ENCODE peak calls at places on chromosomes 6 and 20, in nine cellular contexts. P, X, D, G, Z, A, U, S and K are unnamed samples.

GRCh38 chr20:35742741-35743523 is 872 bp upstream of the RBM39 start:
- DNase-seq in P (no peak), A (no peak), D (peak), U (no peak), S (no peak), X (no peak), G (no peak), Z (peak), K (no peak)

GRCh38 chr6:111013144-111013905 is 31.5 kb downstream of the RPF2 start:
- DNase-seq in S (no peak), G (no peak), D (no peak), P (no peak), A (no peak), X (peak), U (no peak), Z (no peak), K (no peak)

GRCh38 chr6:148285205-148285604 is 57.4 kb upstream of the SASH1 start:
- DNase-seq in G (no peak), U (no peak), A (no peak), Z (no peak), D (no peak), S (no peak), X (no peak), P (no peak), K (no peak)

GRCh38 chr20:64053841-64054661 is 4.6 kb upstream of the SOX18 start:
- DNase-seq in X (no peak), P (no peak), G (no peak), S (no peak), A (no peak), U (peak), Z (peak), D (no peak), K (no peak)

GRCh38 chr20:37519508-37520416 is 1.3 kb upstream of the NNAT start:
- DNase-seq in G (peak), D (no peak), A (no peak), P (no peak), X (no peak), Z (no peak), U (no peak), S (peak), K (no peak)

GRCh38 chr6:155472886-155473285 is 17.2 kb upstream of the NOX3 start:
- DNase-seq in S (no peak), A (no peak), X (peak), D (no peak), G (no peak), P (no peak), U (no peak), Z (no peak), K (no peak)

GRCh38 chr6:36130672-36131516 is 581 bp downstream of the MAPK13 start:
- DNase-seq in D (no peak), A (peak), P (peak), U (peak), S (peak), X (no peak), G (peak), Z (no peak), K (no peak)

GRCh38 chr20:19658137-19658536 is 99.9 kb upstream of the RIN2 start:
- DNase-seq in D (no peak), G (peak), S (no peak), A (no peak), U (no peak), Z (no peak), X (no peak), P (peak), K (no peak)

GRCh38 chr6:48199502-48199901 is 88.5 kb upstream of the PTCHD4 start:
- DNase-seq in X (no peak), P (no peak), A (no peak), S (no peak), G (no peak), U (no peak), Z (no peak), D (no peak), K (no peak)

GRCh38 chr20:24806896-24807676 is 142.0 kb upstream of the CST7 start:
- DNase-seq in S (no peak), Z (no peak), A (no peak), D (no peak), U (no peak), P (no peak), X (no peak), G (no peak), K (no peak)

GRCh38 chr20:57755609-57756008 is 45.8 kb upstream of the PMEPA1 start:
- DNase-seq in P (no peak), Z (no peak), U (no peak), G (no peak), A (no peak), X (no peak), S (peak), D (no peak), K (no peak)

GRCh38 chr6:56350857-56351256 is 103.5 kb upstream of the COL21A1 start:
- DNase-seq in Z (no peak), P (no peak), G (no peak), A (no peak), X (no peak), D (no peak), S (no peak), U (no peak), K (no peak)

GRCh38 chr6:13924146-13924948 is 405 bp upstream of the RNF182 start:
- DNase-seq in G (no peak), A (peak), P (no peak), S (no peak), X (peak), D (no peak), U (no peak), Z (peak), K (no peak)

GRCh38 chr6:114739656-114740055 is 396.8 kb upstream of the HS3ST5 start:
- DNase-seq in D (no peak), Z (no peak), P (no peak), X (no peak), S (no peak), A (no peak), G (no peak), U (no peak), K (no peak)

GRCh38 chr6:2713473-2714358 is 37.0 kb downstream of the MYLK4 start:
- DNase-seq in D (no peak), X (no peak), A (no peak), U (no peak), P (no peak), G (no peak), S (no peak), Z (peak), K (peak)

GRCh38 chr20:62938105-62938888 is at the start of gene GID8:
- DNase-seq in Z (peak), P (peak), U (no peak), D (no peak), X (peak), A (peak), S (peak), G (peak), K (no peak)

GRCh38 chr6:154414021-154414813 is 57.6 kb upstream of the IPCEF1 start:
- DNase-seq in Z (peak), U (no peak), G (no peak), P (no peak), A (no peak), S (no peak), D (no peak), X (peak), K (no peak)

GRCh38 chr6:20211941-20212391 is 303 bp downstream of the MBOAT1 start:
- DNase-seq in A (peak), P (no peak), D (peak), S (no peak), G (peak), U (no peak), Z (peak), X (no peak), K (no peak)

GRCh38 chr6:105805581-105806023 is 280.5 kb upstream of the PRDM1 start:
- DNase-seq in G (no peak), Z (no peak), P (no peak), D (no peak), S (no peak), U (no peak), A (no peak), X (peak), K (no peak)

GRCh38 chr6:31784270-31784925 is 7.3 kb upstream of the VWA7 start:
- DNase-seq in P (no peak), A (no peak), X (no peak), G (no peak), S (no peak), U (no peak), D (no peak), Z (no peak), K (no peak)

GRCh38 chr6:145829102-145829501 is 14.5 kb upstream of the FBXO30 start:
- DNase-seq in G (no peak), D (no peak), S (no peak), A (no peak), Z (no peak), X (no peak), P (no peak), U (no peak), K (no peak)

GRCh38 chr20:6162239-6162638 is 39.4 kb upstream of the FERMT1 start:
- DNase-seq in S (peak), A (no peak), D (peak), Z (no peak), P (no peak), G (no peak), U (no peak), X (no peak), K (no peak)

GRCh38 chr20:56111951-56112730 is 106.8 kb upstream of the CBLN4 start:
- DNase-seq in S (no peak), A (no peak), Z (no peak), U (no peak), X (no peak), P (no peak), D (no peak), G (no peak), K (no peak)

GRCh38 chr6:7146079-7146828 is 38.5 kb downstream of the RREB1 start:
- DNase-seq in D (peak), U (no peak), A (peak), X (peak), G (peak), P (peak), Z (no peak), S (peak), K (no peak)

GRCh38 chr6:17381429-17382147 is 11.8 kb upstream of the CAP2 start:
- DNase-seq in Z (peak), D (no peak), P (no peak), U (no peak), A (no peak), G (no peak), S (no peak), X (peak), K (no peak)

GRCh38 chr6:44117397-44118128 is 9.7 kb downstream of the MRPL14 start:
- DNase-seq in A (no peak), S (no peak), U (no peak), G (no peak), Z (no peak), D (no peak), X (no peak), P (no peak), K (no peak)

GRCh38 chr6:108966855-108967755 is 118.9 kb downstream of the ARMC2 start:
- DNase-seq in G (no peak), P (no peak), X (peak), U (peak), Z (no peak), S (no peak), D (no peak), A (no peak), K (no peak)

GRCh38 chr6:155228549-155229166 is 35.2 kb upstream of the CLDN20 start:
- DNase-seq in S (no peak), G (no peak), A (peak), P (no peak), Z (no peak), D (no peak), U (no peak), X (peak), K (no peak)

GRCh38 chr6:76275746-76276145 is 203.3 kb upstream of the IMPG1 start:
- DNase-seq in X (no peak), D (no peak), Z (no peak), S (no peak), G (no peak), U (no peak), A (no peak), P (no peak), K (no peak)

GRCh38 chr6:56490994-56491393 is 151.7 kb downstream of the DST start:
- DNase-seq in U (no peak), G (no peak), P (no peak), S (no peak), A (no peak), Z (no peak), X (peak), D (no peak), K (no peak)

GRCh38 chr6:100719883-100720682 is 161.0 kb downstream of the ASCC3 start:
- DNase-seq in S (no peak), A (no peak), X (peak), U (peak), G (no peak), Z (peak), D (no peak), P (no peak), K (no peak)

GRCh38 chr6:160791981-160792418 is 90.0 kb downstream of the PLG start:
- DNase-seq in D (no peak), U (peak), G (no peak), Z (peak), X (no peak), S (no peak), A (no peak), P (no peak), K (no peak)
- TF ChIP-seq POLR2A in D (no peak), U (no peak), G (no peak), Z (no peak), X (no peak), S (no peak), A (no peak), P (no peak), K (no peak)

DNA sequence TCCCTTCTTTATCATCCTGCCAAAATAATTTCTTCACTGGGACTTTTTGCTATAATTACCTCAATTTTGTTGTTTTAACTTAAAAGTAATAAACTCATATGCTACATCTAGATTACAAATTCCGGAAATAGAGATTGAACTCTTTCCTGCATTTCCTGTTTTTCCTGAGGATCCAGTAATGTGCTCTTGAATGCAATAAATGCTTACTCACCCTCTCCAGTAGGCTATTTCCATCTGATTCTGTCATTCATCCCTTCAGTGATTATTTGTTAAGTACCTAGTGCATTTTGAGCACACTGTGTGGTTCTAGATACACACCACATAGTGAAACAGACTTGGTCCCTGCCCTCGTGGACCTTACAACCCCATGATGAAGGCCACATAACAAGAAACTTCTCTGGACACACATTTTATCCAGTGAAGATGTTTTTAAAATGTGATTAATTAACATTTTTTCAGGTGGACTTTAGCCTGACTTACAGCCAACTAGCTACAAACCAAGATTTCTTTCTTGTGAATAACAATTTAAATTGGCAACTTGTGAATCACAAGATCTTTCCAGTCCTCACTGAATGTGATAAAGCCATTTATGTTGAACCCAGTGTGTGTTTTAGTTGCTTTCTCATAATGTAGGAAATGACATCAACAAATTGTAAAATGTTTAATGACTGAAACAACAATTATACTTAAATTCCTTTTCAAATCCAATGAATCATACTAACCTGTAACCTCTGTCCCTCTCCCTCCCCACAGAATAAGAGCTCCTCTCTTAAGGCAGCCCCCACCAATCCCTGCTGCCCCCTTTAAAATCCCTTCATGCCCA is 272.3 kb downstream of the KHDC1L start:
- DNase-seq in P (no peak), D (no peak), A (no peak), S (no peak), X (peak), U (no peak), Z (peak), G (no peak), K (no peak)
- H3K27ac ChIP-seq in P (no peak), D (no peak), A (no peak), S (no peak), X (peak), U (no peak), Z (peak), G (no peak), K (no peak)

DNA sequence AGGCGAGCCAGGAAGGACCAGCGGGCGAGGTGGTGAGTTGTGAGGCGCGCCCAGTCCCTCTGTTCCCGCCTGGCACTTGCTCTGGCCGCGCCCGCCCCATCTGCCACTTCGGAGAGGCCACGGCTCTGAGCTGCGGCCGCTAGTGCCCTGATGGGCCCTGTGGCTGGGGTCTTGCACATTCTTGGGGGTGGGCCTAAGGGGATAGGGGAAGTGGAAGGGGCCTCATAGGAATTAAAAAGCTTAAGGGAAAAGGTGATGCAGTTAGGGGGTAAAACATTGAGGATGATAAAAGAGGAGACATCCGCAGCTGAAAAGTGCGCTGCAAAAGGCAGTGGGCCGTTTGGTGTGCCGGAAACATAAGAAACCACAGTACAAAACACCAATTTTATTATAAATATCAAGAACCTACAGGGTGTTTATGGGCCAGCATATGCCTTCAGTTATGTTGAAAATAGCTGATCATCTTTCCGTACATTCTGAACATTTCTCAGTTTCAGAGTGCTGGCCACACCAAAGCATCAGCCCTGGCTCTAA is 1.1 kb upstream of the PSMB8 start:
- DNase-seq in S (no peak), D (no peak), P (no peak), Z (no peak), A (no peak), U (no peak), X (no peak), G (no peak), K (no peak)
- TF ChIP-seq POLR2A in S (no peak), D (no peak), P (no peak), Z (no peak), A (peak), U (no peak), X (no peak), G (peak), K (no peak)

GRCh38 chr6:138087549-138087948 is 19.7 kb downstream of the PERP start:
- DNase-seq in Z (peak), P (no peak), S (no peak), G (no peak), A (no peak), D (no peak), U (peak), X (no peak), K (no peak)
- H3K27ac ChIP-seq in Z (peak), P (no peak), S (peak), G (no peak), A (peak), D (no peak), U (peak), X (peak), K (peak)

GRCh38 chr6:25085761-25086160 is 150.0 kb upstream of the RIPOR2 start:
- DNase-seq in D (no peak), P (peak), X (no peak), G (no peak), U (no peak), A (no peak), Z (no peak), S (no peak), K (no peak)
- TF ChIP-seq POLR2A in D (no peak), P (no peak), X (no peak), G (no peak), U (no peak), A (no peak), Z (no peak), S (no peak), K (no peak)